ENCODE peak calls at places on chromosomes 6 and 20, in seven cellular contexts. One of them, this sample, is unnamed.

GRCh38 chr20:11057624-11058023 is 383.8 kb upstream of the JAG1 start:
- DNase-seq in HL-60: no peak
- DNase-seq in adipocyte: peak; percentile 13
- DNase-seq in AG09309: peak; percentile 13
- DNase-seq in heart right ventricle: no peak
- DNase-seq in CD8-positive, alpha-beta memory T cell: no peak
- DNase-seq in GM23248: peak; percentile 4
- DNase-seq in this sample: no peak

GRCh38 chr20:63520939-63521601 is 505 bp downstream of the PPDPF start:
- DNase-seq in GM23248: peak; percentile 91
- DNase-seq in AG09309: no peak
- DNase-seq in CD8-positive, alpha-beta memory T cell: peak; percentile 52
- DNase-seq in heart right ventricle: peak; percentile 65
- DNase-seq in adipocyte: peak; percentile 82
- DNase-seq in HL-60: peak; percentile 71
- DNase-seq in this sample: peak; percentile 89

GRCh38 chr20:46023999-46024398 is 5.0 kb upstream of the SLC12A5 start:
- DNase-seq in heart right ventricle: no peak
- DNase-seq in HL-60: no peak
- DNase-seq in GM23248: peak; percentile 27
- DNase-seq in AG09309: no peak
- DNase-seq in adipocyte: no peak
- DNase-seq in CD8-positive, alpha-beta memory T cell: no peak
- DNase-seq in this sample: no peak

GRCh38 chr6:14511192-14511591 is 393.6 kb downstream of the CD83 start:
- DNase-seq in heart right ventricle: no peak
- DNase-seq in CD8-positive, alpha-beta memory T cell: no peak
- DNase-seq in GM23248: no peak
- DNase-seq in AG09309: no peak
- DNase-seq in HL-60: no peak
- DNase-seq in adipocyte: peak; percentile 7
- DNase-seq in this sample: no peak

GRCh38 chr6:152595507-152595906 is 41.7 kb downstream of the SYNE1 start:
- DNase-seq in GM23248: peak; percentile 28
- DNase-seq in CD8-positive, alpha-beta memory T cell: no peak
- DNase-seq in adipocyte: peak; percentile 33
- DNase-seq in HL-60: no peak
- DNase-seq in AG09309: no peak
- DNase-seq in heart right ventricle: no peak
- DNase-seq in this sample: no peak

GRCh38 chr20:4633780-4634179 is 87.9 kb upstream of the PRND start:
- DNase-seq in HL-60: no peak
- DNase-seq in heart right ventricle: no peak
- DNase-seq in CD8-positive, alpha-beta memory T cell: no peak
- DNase-seq in GM23248: peak; percentile 89
- DNase-seq in AG09309: peak; percentile 76
- DNase-seq in adipocyte: peak; percentile 86
- DNase-seq in this sample: no peak

GRCh38 chr20:23225407-23226060 is 125.1 kb upstream of the NXT1 start:
- DNase-seq in HL-60: peak; percentile 100
- DNase-seq in GM23248: peak; percentile 95
- DNase-seq in CD8-positive, alpha-beta memory T cell: no peak
- DNase-seq in AG09309: peak; percentile 92
- DNase-seq in heart right ventricle: no peak
- DNase-seq in adipocyte: peak; percentile 97
- DNase-seq in this sample: peak; percentile 82

GRCh38 chr20:34888468-34888867 is 12.1 kb downstream of the ACSS2 start:
- DNase-seq in adipocyte: no peak
- DNase-seq in GM23248: no peak
- DNase-seq in heart right ventricle: no peak
- DNase-seq in AG09309: no peak
- DNase-seq in HL-60: no peak
- DNase-seq in CD8-positive, alpha-beta memory T cell: no peak
- DNase-seq in this sample: no peak

GRCh38 chr20:32828029-32828666 is 8.4 kb downstream of the MAPRE1 start:
- DNase-seq in AG09309: no peak
- DNase-seq in GM23248: peak; percentile 57
- DNase-seq in adipocyte: no peak
- DNase-seq in HL-60: no peak
- DNase-seq in CD8-positive, alpha-beta memory T cell: no peak
- DNase-seq in heart right ventricle: no peak
- DNase-seq in this sample: no peak

GRCh38 chr20:21396045-21396893 is 1.1 kb downstream of the NKX2-4 start:
- DNase-seq in adipocyte: no peak
- DNase-seq in heart right ventricle: no peak
- DNase-seq in GM23248: no peak
- DNase-seq in HL-60: no peak
- DNase-seq in AG09309: no peak
- DNase-seq in CD8-positive, alpha-beta memory T cell: no peak
- DNase-seq in this sample: peak; percentile 40

GRCh38 chr6:157187182-157188093 is 135.9 kb downstream of the TMEM242 start:
- DNase-seq in heart right ventricle: peak; percentile 34
- DNase-seq in HL-60: no peak
- DNase-seq in GM23248: no peak
- DNase-seq in adipocyte: no peak
- DNase-seq in CD8-positive, alpha-beta memory T cell: no peak
- DNase-seq in AG09309: no peak
- DNase-seq in this sample: no peak

GRCh38 chr6:170461556-170462365 is 91.3 kb downstream of the PSMB1 start:
- DNase-seq in adipocyte: no peak
- DNase-seq in GM23248: no peak
- DNase-seq in HL-60: no peak
- DNase-seq in CD8-positive, alpha-beta memory T cell: no peak
- DNase-seq in heart right ventricle: no peak
- DNase-seq in AG09309: no peak
- DNase-seq in this sample: no peak

GRCh38 chr20:402496-402885 is 5.6 kb upstream of the RBCK1 start:
- DNase-seq in HL-60: no peak
- DNase-seq in adipocyte: no peak
- DNase-seq in heart right ventricle: no peak
- DNase-seq in CD8-positive, alpha-beta memory T cell: no peak
- DNase-seq in GM23248: no peak
- DNase-seq in AG09309: no peak
- DNase-seq in this sample: no peak

GRCh38 chr6:156175433-156175832 is 601.7 kb upstream of the ARID1B start:
- DNase-seq in heart right ventricle: no peak
- DNase-seq in adipocyte: no peak
- DNase-seq in GM23248: no peak
- DNase-seq in AG09309: no peak
- DNase-seq in HL-60: no peak
- DNase-seq in CD8-positive, alpha-beta memory T cell: no peak
- DNase-seq in this sample: no peak

GRCh38 chr6:3566812-3567211 is 110.0 kb upstream of the SLC22A23 start:
- DNase-seq in heart right ventricle: no peak
- DNase-seq in AG09309: peak; percentile 29
- DNase-seq in HL-60: no peak
- DNase-seq in CD8-positive, alpha-beta memory T cell: no peak
- DNase-seq in GM23248: peak; percentile 42
- DNase-seq in adipocyte: peak; percentile 14
- DNase-seq in this sample: no peak

GRCh38 chr6:89260832-89261231 is 43.7 kb upstream of the GABRR1 start:
- DNase-seq in HL-60: peak; percentile 33
- DNase-seq in GM23248: peak; percentile 12
- DNase-seq in CD8-positive, alpha-beta memory T cell: no peak
- DNase-seq in heart right ventricle: no peak
- DNase-seq in AG09309: no peak
- DNase-seq in adipocyte: peak; percentile 6
- DNase-seq in this sample: no peak

GRCh38 chr6:124432632-124433031 is 529.6 kb upstream of the RNF217 start:
- DNase-seq in adipocyte: no peak
- DNase-seq in AG09309: no peak
- DNase-seq in CD8-positive, alpha-beta memory T cell: no peak
- DNase-seq in GM23248: no peak
- DNase-seq in HL-60: no peak
- DNase-seq in heart right ventricle: no peak
- DNase-seq in this sample: no peak

GRCh38 chr6:34340394-34340793 is 52.1 kb downstream of the NUDT3 start:
- DNase-seq in heart right ventricle: no peak
- DNase-seq in CD8-positive, alpha-beta memory T cell: no peak
- DNase-seq in adipocyte: no peak
- DNase-seq in HL-60: no peak
- DNase-seq in GM23248: no peak
- DNase-seq in AG09309: no peak
- DNase-seq in this sample: no peak

GRCh38 chr6:154302111-154302752 is 54.4 kb downstream of the IPCEF1 start:
- DNase-seq in adipocyte: peak; percentile 64
- DNase-seq in AG09309: no peak
- DNase-seq in heart right ventricle: no peak
- DNase-seq in CD8-positive, alpha-beta memory T cell: no peak
- DNase-seq in GM23248: peak; percentile 65
- DNase-seq in HL-60: peak; percentile 72
- DNase-seq in this sample: no peak

GRCh38 chr6:76837564-76837963 is 625.7 kb downstream of the HTR1B start:
- DNase-seq in CD8-positive, alpha-beta memory T cell: no peak
- DNase-seq in GM23248: no peak
- DNase-seq in heart right ventricle: no peak
- DNase-seq in AG09309: no peak
- DNase-seq in adipocyte: no peak
- DNase-seq in HL-60: no peak
- DNase-seq in this sample: no peak

GRCh38 chr6:77502966-77503365 is 39.7 kb upstream of the HTR1B start:
- DNase-seq in CD8-positive, alpha-beta memory T cell: no peak
- DNase-seq in HL-60: no peak
- DNase-seq in heart right ventricle: no peak
- DNase-seq in AG09309: no peak
- DNase-seq in GM23248: peak; percentile 26
- DNase-seq in adipocyte: no peak
- DNase-seq in this sample: no peak

GRCh38 chr6:20936949-20937348 is 402.7 kb downstream of the CDKAL1 start:
- DNase-seq in CD8-positive, alpha-beta memory T cell: no peak
- DNase-seq in AG09309: no peak
- DNase-seq in adipocyte: no peak
- DNase-seq in heart right ventricle: no peak
- DNase-seq in HL-60: no peak
- DNase-seq in GM23248: no peak
- DNase-seq in this sample: no peak
- H3K4me3 ChIP-seq in CD8-positive, alpha-beta memory T cell: no peak overlapping the region
- H3K4me3 ChIP-seq in AG09309: no peak overlapping the region
- H3K4me3 ChIP-seq in adipocyte: no peak overlapping the region
- H3K4me3 ChIP-seq in heart right ventricle: no peak overlapping the region
- H3K4me3 ChIP-seq in HL-60: no peak overlapping the region
- H3K4me3 ChIP-seq in GM23248: no peak overlapping the region
- H3K4me3 ChIP-seq in this sample: no peak overlapping the region

GRCh38 chr6:143174516-143174915 is 113.8 kb downstream of the AIG1 start:
- DNase-seq in GM23248: no peak
- DNase-seq in AG09309: no peak
- DNase-seq in adipocyte: no peak
- DNase-seq in HL-60: no peak
- DNase-seq in heart right ventricle: no peak
- DNase-seq in CD8-positive, alpha-beta memory T cell: no peak
- DNase-seq in this sample: no peak
- H3K4me3 ChIP-seq in GM23248: no peak overlapping the region
- H3K4me3 ChIP-seq in AG09309: no peak overlapping the region
- H3K4me3 ChIP-seq in adipocyte: no peak overlapping the region
- H3K4me3 ChIP-seq in HL-60: no peak overlapping the region
- H3K4me3 ChIP-seq in heart right ventricle: no peak overlapping the region
- H3K4me3 ChIP-seq in CD8-positive, alpha-beta memory T cell: no peak overlapping the region
- H3K4me3 ChIP-seq in this sample: no peak overlapping the region

DNA sequence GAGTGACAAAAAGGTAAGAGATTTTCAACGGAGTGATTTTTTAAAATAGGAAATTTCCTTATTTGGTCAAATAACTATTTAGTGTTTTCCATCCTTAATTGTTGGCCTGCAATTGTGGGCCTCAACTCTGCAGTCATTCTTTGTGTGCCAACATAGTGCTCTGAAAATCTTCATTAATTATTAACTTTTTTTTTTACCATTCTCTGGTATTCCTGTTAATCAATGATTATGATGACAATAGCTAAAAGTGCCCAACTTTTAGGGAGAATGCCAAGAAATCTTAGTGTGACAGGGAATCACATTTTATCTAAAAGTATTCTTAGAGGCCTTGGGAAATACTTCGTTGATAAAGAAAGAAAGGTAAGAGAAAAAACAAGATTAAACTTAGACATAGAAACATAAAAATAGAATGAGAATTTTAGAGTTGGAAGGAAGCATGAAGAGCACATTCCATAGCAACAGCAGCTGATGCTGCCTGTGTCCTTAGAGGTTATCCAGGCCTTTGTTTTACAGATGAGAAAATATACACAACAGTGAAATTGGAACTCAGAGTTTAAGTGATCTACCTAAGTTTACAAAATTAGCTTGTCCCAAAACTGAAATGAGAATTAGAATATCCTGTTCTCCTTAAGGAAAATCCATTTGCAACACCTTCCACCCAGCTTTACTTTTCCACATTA is 1.2 kb downstream of the GPRC6A start:
- DNase-seq in CD8-positive, alpha-beta memory T cell: no peak
- DNase-seq in GM23248: no peak
- DNase-seq in adipocyte: no peak
- DNase-seq in HL-60: no peak
- DNase-seq in AG09309: no peak
- DNase-seq in heart right ventricle: no peak
- DNase-seq in this sample: no peak
- H3K4me3 ChIP-seq in CD8-positive, alpha-beta memory T cell: no peak overlapping the region
- H3K4me3 ChIP-seq in GM23248: no peak overlapping the region
- H3K4me3 ChIP-seq in adipocyte: no peak overlapping the region
- H3K4me3 ChIP-seq in HL-60: no peak overlapping the region
- H3K4me3 ChIP-seq in AG09309: no peak overlapping the region
- H3K4me3 ChIP-seq in heart right ventricle: no peak overlapping the region
- H3K4me3 ChIP-seq in this sample: no peak overlapping the region

DNA sequence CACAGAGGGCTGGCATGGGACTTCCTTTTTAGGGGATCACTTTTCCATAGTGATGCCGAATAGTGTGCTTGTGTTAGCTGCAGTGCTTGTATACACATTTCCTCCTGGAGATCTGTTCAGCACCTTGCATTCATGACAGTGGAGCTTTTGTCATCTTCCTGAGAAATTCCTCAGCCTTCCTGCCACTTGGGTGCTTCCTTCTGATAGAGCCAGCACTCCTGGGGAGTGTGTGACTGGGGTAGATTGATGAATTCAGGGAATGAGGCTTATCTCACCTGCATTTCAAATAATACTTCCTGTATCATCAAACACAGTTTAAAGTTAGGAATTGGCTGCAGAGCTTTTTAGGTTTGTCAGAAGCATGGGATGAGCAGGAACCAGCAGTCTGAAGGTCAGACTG is 48.8 kb upstream of the SCGN start:
- DNase-seq in HL-60: no peak
- DNase-seq in heart right ventricle: no peak
- DNase-seq in AG09309: no peak
- DNase-seq in adipocyte: no peak
- DNase-seq in GM23248: no peak
- DNase-seq in CD8-positive, alpha-beta memory T cell: no peak
- DNase-seq in this sample: no peak
- H3K4me3 ChIP-seq in HL-60: no peak overlapping the region
- H3K4me3 ChIP-seq in heart right ventricle: no peak overlapping the region
- H3K4me3 ChIP-seq in AG09309: no peak overlapping the region
- H3K4me3 ChIP-seq in adipocyte: no peak overlapping the region
- H3K4me3 ChIP-seq in GM23248: no peak overlapping the region
- H3K4me3 ChIP-seq in CD8-positive, alpha-beta memory T cell: no peak overlapping the region
- H3K4me3 ChIP-seq in this sample: no peak overlapping the region

DNA sequence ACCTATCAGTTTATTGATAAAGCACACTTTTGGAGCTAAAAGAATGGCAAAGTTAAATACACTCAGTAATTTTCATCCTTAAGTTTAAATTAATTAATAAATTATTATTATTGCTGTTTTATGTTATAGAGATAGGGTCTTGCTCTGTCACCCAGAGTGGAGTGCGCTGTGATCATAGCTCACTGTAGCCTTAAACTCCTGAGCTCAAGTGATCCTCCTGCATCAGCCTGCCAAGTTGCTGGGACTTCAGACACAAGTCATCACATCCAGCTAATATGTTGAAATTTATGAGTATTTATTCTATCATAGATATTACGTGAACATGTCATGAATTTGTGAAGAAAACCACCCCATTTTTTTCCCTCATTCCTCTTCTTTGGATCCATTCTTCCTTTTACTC is 64.2 kb downstream of the GJA1 start:
- DNase-seq in HL-60: no peak
- DNase-seq in CD8-positive, alpha-beta memory T cell: no peak
- DNase-seq in AG09309: no peak
- DNase-seq in heart right ventricle: no peak
- DNase-seq in GM23248: no peak
- DNase-seq in adipocyte: no peak
- DNase-seq in this sample: no peak
- H3K4me3 ChIP-seq in HL-60: no peak overlapping the region
- H3K4me3 ChIP-seq in CD8-positive, alpha-beta memory T cell: no peak overlapping the region
- H3K4me3 ChIP-seq in AG09309: no peak overlapping the region
- H3K4me3 ChIP-seq in heart right ventricle: no peak overlapping the region
- H3K4me3 ChIP-seq in GM23248: no peak overlapping the region
- H3K4me3 ChIP-seq in adipocyte: no peak overlapping the region
- H3K4me3 ChIP-seq in this sample: no peak overlapping the region

This sample was measured in right cardiac atrium.